ENCODE peak calls at places on chromosomes 12 and 14, in four cellular contexts. V, N, O and F are unnamed samples.

GRCh38 chr12:50100561-50100960 is 3.2 kb upstream of the GPD1 start:
- DNase-seq in N (no peak), O (no peak), V (no peak), F (no peak)

GRCh38 chr12:124175731-124176130 is 119.2 kb upstream of the RFLNA start:
- DNase-seq in O (no peak), N (no peak), V (no peak), F (no peak)

GRCh38 chr14:32408018-32408417 is 78.9 kb downstream of the AKAP6 start:
- DNase-seq in O (no peak), V (peak; percentile 7), N (no peak), F (no peak)

GRCh38 chr14:73630009-73630780 is 14.6 kb upstream of the DNAL1 start:
- DNase-seq in V (no peak), N (no peak), O (no peak), F (no peak)

GRCh38 chr12:71484272-71484905 is 44.8 kb downstream of the LGR5 start:
- DNase-seq in V (no peak), N (no peak), O (no peak), F (no peak)

GRCh38 chr14:51445001-51445390 is 204.9 kb downstream of the TMX1 start:
- DNase-seq in O (no peak), V (no peak), N (no peak), F (no peak)

GRCh38 chr14:93493054-93493453 is 62.3 kb downstream of the UNC79 start:
- DNase-seq in O (no peak), V (no peak), N (no peak), F (no peak)

GRCh38 chr12:26704684-26705475 is 128.1 kb downstream of the ITPR2 start:
- DNase-seq in N (no peak), O (no peak), V (no peak), F (no peak)

GRCh38 chr12:115176741-115177400 is 492.9 kb upstream of the TBX3 start:
- DNase-seq in O (no peak), V (no peak), N (no peak), F (no peak)

GRCh38 chr12:20212658-20213387 is 155.5 kb upstream of the PDE3A start:
- DNase-seq in O (peak; percentile 69), V (peak; percentile 67), N (peak; percentile 75), F (peak; percentile 95)

GRCh38 chr12:1630081-1630826 is 1.2 kb downstream of the WNT5B start:
- DNase-seq in N (no peak), V (peak; percentile 47), O (no peak), F (peak; percentile 67)

GRCh38 chr12:90999946-91000345 is 4.8 kb downstream of the EPYC start:
- DNase-seq in O (peak; percentile 28), N (no peak), V (no peak), F (peak; percentile 60)

GRCh38 chr12:102478416-102479098 is 1.8 kb downstream of the IGF1 start:
- DNase-seq in O (peak; percentile 6), N (no peak), V (no peak), F (peak; percentile 12)

GRCh38 chr12:65090461-65090860 is 30.6 kb downstream of the WIF1 start:
- DNase-seq in O (no peak), V (no peak), N (no peak), F (no peak)

GRCh38 chr12:63989301-63989845 is 144.9 kb downstream of the SRGAP1 start:
- DNase-seq in O (no peak), N (no peak), V (no peak), F (peak; percentile 50)

GRCh38 chr12:5965950-5966383 is 20.9 kb upstream of the ANO2 start:
- DNase-seq in V (peak; percentile 54), O (peak; percentile 27), N (no peak), F (peak; percentile 64)

GRCh38 chr12:54956818-54957641 is 27.5 kb downstream of the TESPA1 start:
- DNase-seq in N (no peak), V (no peak), O (no peak), F (no peak)

GRCh38 chr14:50766338-50766886 is 64.5 kb downstream of the NIN start:
- DNase-seq in O (no peak), N (no peak), V (no peak), F (no peak)

GRCh38 chr12:124673881-124674617 is 106.6 kb upstream of the NCOR2 start:
- DNase-seq in O (no peak), V (no peak), N (no peak), F (peak; percentile 58)

GRCh38 chr12:68069276-68069675 is 80.0 kb downstream of the IFNG-AS1 start:
- DNase-seq in N (no peak), O (peak; percentile 41), V (no peak), F (no peak)

GRCh38 chr12:75656650-75657049 is 145.2 kb upstream of the KRR1 start:
- DNase-seq in N (no peak), O (peak; percentile 98), V (no peak), F (no peak)

GRCh38 chr12:75658286-75658685 is 146.9 kb upstream of the KRR1 start:
- DNase-seq in N (no peak), O (no peak), V (no peak), F (no peak)

GRCh38 chr12:75657866-75658265 is 146.5 kb upstream of the KRR1 start:
- DNase-seq in V (no peak), O (no peak), N (no peak), F (no peak)

GRCh38 chr12:75655233-75655879 is 143.9 kb upstream of the KRR1 start:
- DNase-seq in N (no peak), V (no peak), O (no peak), F (no peak)

GRCh38 chr12:75656210-75656609 is 144.8 kb upstream of the KRR1 start:
- DNase-seq in V (no peak), O (no peak), N (no peak), F (no peak)
- H3K4me1 ChIP-seq in V (no peaks in the 10 kb centered on the region), O (peaks cover 73% of the 10 kb centered on the region), N (no peaks in the 10 kb centered on the region), F (peaks cover 27% of the 10 kb centered on the region)

DNA sequence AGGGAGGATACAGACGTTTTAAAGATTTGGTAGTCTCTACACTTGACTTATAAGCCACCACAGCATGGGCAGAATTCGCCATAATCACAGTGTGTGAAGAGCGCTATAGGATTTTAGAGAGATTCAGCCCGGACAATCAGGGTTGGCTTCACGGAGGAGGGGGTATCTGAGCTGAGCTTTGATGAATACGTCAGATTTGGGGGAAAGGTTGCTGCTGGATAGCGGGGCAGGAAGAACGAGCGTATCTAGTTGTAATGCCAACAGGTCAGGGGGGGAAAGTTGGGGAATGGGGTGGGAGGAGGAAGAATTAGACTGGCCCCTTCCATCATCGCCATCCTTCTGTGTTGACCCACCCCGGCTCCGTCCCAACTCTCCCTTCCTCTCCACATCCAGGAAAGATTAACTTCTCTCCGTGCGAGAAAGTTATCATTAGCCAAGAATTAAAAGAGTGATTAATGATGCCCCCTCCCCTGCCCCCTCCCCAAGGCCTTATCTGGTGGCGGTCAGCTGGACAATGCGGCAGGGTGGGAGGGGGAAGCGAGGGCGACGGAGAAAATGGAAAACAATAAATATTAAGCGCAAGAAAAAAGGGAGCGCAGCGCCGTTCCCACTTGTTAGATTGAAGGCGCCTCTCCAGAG is 13.5 kb upstream of the GPATCH2L start:
- DNase-seq in O (no peak), N (no peak), V (no peak), F (no peak)
- H3K4me3 ChIP-seq in O (no peak overlapping the region), N (peak overlapping the region; percentile 30), V (no peak overlapping the region), F (no peak overlapping the region)

GRCh38 chr14:44961151-44961729 is 507 bp downstream of the KLHL28 start:
- DNase-seq in O (peak; percentile 55), N (no peak), V (peak; percentile 29), F (peak; percentile 69)

GRCh38 chr14:44963775-44964380 is 1.9 kb downstream of the TOGARAM1 start:
- DNase-seq in N (no peak), O (peak; percentile 17), V (no peak), F (no peak)

GRCh38 chr14:44960646-44961045 is 1.1 kb downstream of the KLHL28 start:
- DNase-seq in V (no peak), N (no peak), O (no peak), F (no peak)

GRCh38 chr14:44961730-44962572 is at the start of the genes KLHL28 and TOGARAM1:
- DNase-seq in O (peak; percentile 100), V (peak; percentile 98), N (peak; percentile 97), F (peak; percentile 98)

DNA sequence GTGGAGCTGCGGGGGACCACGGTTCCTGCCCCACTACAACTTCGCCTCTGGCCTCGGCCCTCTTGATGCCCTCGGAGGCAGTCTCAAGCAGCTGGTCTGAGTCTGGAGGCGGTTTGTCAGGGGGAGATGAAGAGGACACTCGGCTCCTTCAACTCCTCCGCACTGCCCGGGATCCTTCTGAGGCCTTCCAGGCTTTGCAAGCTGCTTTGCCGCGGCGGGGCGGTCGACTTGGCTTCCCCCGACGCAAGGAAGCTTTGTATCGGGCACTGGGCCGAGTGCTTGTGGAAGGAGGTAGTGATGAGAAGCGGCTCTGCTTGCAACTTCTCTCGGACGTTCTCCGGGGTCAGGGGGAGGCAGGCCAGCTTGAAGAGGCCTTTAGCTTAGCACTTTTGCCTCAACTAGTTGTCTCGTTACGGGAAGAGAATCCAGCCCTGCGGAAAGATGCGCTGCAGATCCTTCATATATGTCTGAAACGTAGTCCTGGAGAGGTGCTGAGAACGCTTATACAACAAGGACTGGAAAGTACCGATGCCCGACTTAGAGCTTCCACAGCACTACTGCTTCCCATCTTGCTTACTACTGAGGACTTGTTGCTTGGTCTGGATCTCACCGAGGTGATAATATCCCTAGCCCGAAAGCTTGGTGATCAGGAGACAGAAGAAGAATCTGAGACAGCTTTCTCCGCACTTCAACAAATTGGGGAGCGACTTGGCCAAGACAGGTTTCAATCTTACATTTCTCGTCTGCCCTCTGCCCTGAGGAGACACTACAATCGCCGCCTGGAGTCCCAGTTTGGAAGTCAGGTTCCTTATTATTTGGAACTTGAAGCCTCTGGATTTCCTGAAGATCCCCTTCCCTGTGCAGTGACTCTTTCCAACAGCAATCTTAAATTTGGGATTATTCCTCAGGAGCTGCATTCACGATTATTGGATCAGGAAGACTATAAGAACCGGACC is 861 bp downstream of the TOGARAM1 start:
- DNase-seq in N (no peak), O (peak; percentile 38), V (peak; percentile 50), F (peak; percentile 61)
- H3K4me1 ChIP-seq in N (peaks cover 4% of the 10 kb centered on the region), O (peaks cover 6% of the 10 kb centered on the region), V (peaks cover 43% of the 10 kb centered on the region), F (peaks cover 6% of the 10 kb centered on the region)

GRCh38 chr14:54211562-54212308 is 185.1 kb upstream of the CDKN3 start:
- DNase-seq in O (peak; percentile 79), V (no peak), N (no peak), F (no peak)
- H3K4me3 ChIP-seq in O (no peak overlapping the region), V (no peak overlapping the region), N (no peak overlapping the region), F (no peak overlapping the region)

GRCh38 chr12:128606970-128607369 is 216.8 kb downstream of the SLC15A4 start:
- DNase-seq in O (no peak), V (no peak), N (no peak), F (no peak)

GRCh38 chr12:128606538-128606937 is 217.2 kb downstream of the SLC15A4 start:
- DNase-seq in V (no peak), N (no peak), O (no peak), F (no peak)

GRCh38 chr12:128606040-128606439 is 217.7 kb downstream of the SLC15A4 start:
- DNase-seq in O (no peak), V (no peak), N (no peak), F (peak; percentile 60)

GRCh38 chr12:128609861-128610260 is 213.9 kb downstream of the SLC15A4 start:
- DNase-seq in N (no peak), V (no peak), O (no peak), F (no peak)

DNA sequence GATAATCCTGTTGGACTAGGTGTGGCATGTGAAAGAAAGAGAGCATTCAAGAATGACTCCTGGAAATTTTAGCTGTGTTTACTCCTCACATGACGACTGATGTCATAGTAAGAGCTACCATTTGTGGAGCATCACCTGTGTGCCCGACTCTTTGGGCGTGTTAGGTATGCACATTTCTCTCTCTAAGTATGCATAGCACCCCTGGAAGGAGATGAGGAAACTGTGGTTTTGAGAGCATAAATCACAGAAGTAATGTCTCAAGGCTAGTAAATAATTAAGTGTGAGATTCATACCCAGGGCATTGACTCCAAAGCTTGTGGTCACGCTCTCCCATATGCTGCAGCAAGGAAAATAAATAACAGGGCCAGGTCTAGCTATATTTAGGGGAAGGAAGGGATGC is 216.2 kb downstream of the SLC15A4 start:
- DNase-seq in O (no peak), N (no peak), V (no peak), F (no peak)
- H3K4me1 ChIP-seq in O (no peaks in the 10 kb centered on the region), N (no peaks in the 10 kb centered on the region), V (no peaks in the 10 kb centered on the region), F (no peaks in the 10 kb centered on the region)